ENCODE peak calls at places on chromosomes 11 and 22, in ten cellular contexts. One of them, this sample, is unnamed.

GRCh38 chr11:58195939-58196338 is 7.1 kb downstream of the OR9Q2 start:
- DNase-seq in choroid plexus epithelial cell: no peak
- DNase-seq in AG04450: no peak
- DNase-seq in heart left ventricle: no peak
- DNase-seq in bronchial epithelial cell: no peak
- DNase-seq in fibroblast of the aortic adventitia: no peak
- DNase-seq in A549: no peak
- DNase-seq in cardiac muscle cell: no peak
- DNase-seq in fibroblast of mammary gland: no peak
- DNase-seq in CD8-positive, alpha-beta T cell: no peak
- DNase-seq in this sample: no peak

GRCh38 chr11:911031-911889 is 650 bp upstream of the CHID1 start:
- DNase-seq in AG04450: no peak
- DNase-seq in cardiac muscle cell: peak; percentile 58
- DNase-seq in bronchial epithelial cell: peak; percentile 25
- DNase-seq in fibroblast of mammary gland: peak; percentile 77
- DNase-seq in fibroblast of the aortic adventitia: peak; percentile 49
- DNase-seq in heart left ventricle: peak; percentile 81
- DNase-seq in A549: no peak
- DNase-seq in choroid plexus epithelial cell: peak; percentile 88
- DNase-seq in CD8-positive, alpha-beta T cell: peak; percentile 41
- DNase-seq in this sample: peak; percentile 42

GRCh38 chr11:30455025-30455424 is 131.1 kb downstream of the MPPED2 start:
- DNase-seq in CD8-positive, alpha-beta T cell: no peak
- DNase-seq in fibroblast of the aortic adventitia: no peak
- DNase-seq in A549: no peak
- DNase-seq in choroid plexus epithelial cell: no peak
- DNase-seq in fibroblast of mammary gland: no peak
- DNase-seq in heart left ventricle: no peak
- DNase-seq in bronchial epithelial cell: no peak
- DNase-seq in AG04450: no peak
- DNase-seq in cardiac muscle cell: no peak
- DNase-seq in this sample: no peak

GRCh38 chr22:28931844-28932561 is 48.6 kb downstream of the ZNRF3 start:
- DNase-seq in heart left ventricle: no peak
- DNase-seq in fibroblast of the aortic adventitia: no peak
- DNase-seq in bronchial epithelial cell: no peak
- DNase-seq in A549: no peak
- DNase-seq in CD8-positive, alpha-beta T cell: no peak
- DNase-seq in AG04450: no peak
- DNase-seq in fibroblast of mammary gland: no peak
- DNase-seq in cardiac muscle cell: no peak
- DNase-seq in choroid plexus epithelial cell: no peak
- DNase-seq in this sample: no peak

GRCh38 chr11:100855466-100856067 is 168.5 kb downstream of the ARHGAP42 start:
- DNase-seq in fibroblast of mammary gland: peak; percentile 76
- DNase-seq in fibroblast of the aortic adventitia: peak; percentile 83
- DNase-seq in AG04450: no peak
- DNase-seq in CD8-positive, alpha-beta T cell: no peak
- DNase-seq in bronchial epithelial cell: peak; percentile 60
- DNase-seq in cardiac muscle cell: peak; percentile 65
- DNase-seq in A549: peak; percentile 7
- DNase-seq in choroid plexus epithelial cell: peak; percentile 84
- DNase-seq in heart left ventricle: no peak
- DNase-seq in this sample: peak; percentile 62

GRCh38 chr22:20304646-20305045 is 15.2 kb downstream of the DGCR6L start:
- DNase-seq in A549: no peak
- DNase-seq in AG04450: no peak
- DNase-seq in fibroblast of mammary gland: no peak
- DNase-seq in bronchial epithelial cell: no peak
- DNase-seq in choroid plexus epithelial cell: no peak
- DNase-seq in fibroblast of the aortic adventitia: no peak
- DNase-seq in heart left ventricle: no peak
- DNase-seq in CD8-positive, alpha-beta T cell: no peak
- DNase-seq in cardiac muscle cell: no peak
- DNase-seq in this sample: no peak

GRCh38 chr22:49010086-49010863 is 817.4 kb downstream of the BRD1 start:
- DNase-seq in fibroblast of mammary gland: no peak
- DNase-seq in choroid plexus epithelial cell: no peak
- DNase-seq in AG04450: no peak
- DNase-seq in bronchial epithelial cell: no peak
- DNase-seq in fibroblast of the aortic adventitia: no peak
- DNase-seq in cardiac muscle cell: no peak
- DNase-seq in heart left ventricle: no peak
- DNase-seq in A549: no peak
- DNase-seq in CD8-positive, alpha-beta T cell: no peak
- DNase-seq in this sample: no peak

GRCh38 chr11:112822478-112823274 is 138.5 kb upstream of the NCAM1 start:
- DNase-seq in A549: no peak
- DNase-seq in fibroblast of the aortic adventitia: peak; percentile 13
- DNase-seq in AG04450: no peak
- DNase-seq in heart left ventricle: no peak
- DNase-seq in choroid plexus epithelial cell: no peak
- DNase-seq in cardiac muscle cell: no peak
- DNase-seq in CD8-positive, alpha-beta T cell: no peak
- DNase-seq in bronchial epithelial cell: no peak
- DNase-seq in fibroblast of mammary gland: no peak
- DNase-seq in this sample: no peak

GRCh38 chr22:39184586-39185577 is 32.4 kb upstream of the CBX7 start:
- DNase-seq in A549: no peak
- DNase-seq in fibroblast of the aortic adventitia: no peak
- DNase-seq in cardiac muscle cell: no peak
- DNase-seq in bronchial epithelial cell: no peak
- DNase-seq in CD8-positive, alpha-beta T cell: no peak
- DNase-seq in AG04450: no peak
- DNase-seq in fibroblast of mammary gland: no peak
- DNase-seq in choroid plexus epithelial cell: peak; percentile 21
- DNase-seq in heart left ventricle: no peak
- DNase-seq in this sample: no peak

GRCh38 chr11:93073508-93074280 is 104.2 kb downstream of the MTNR1B start:
- DNase-seq in CD8-positive, alpha-beta T cell: no peak
- DNase-seq in heart left ventricle: no peak
- DNase-seq in cardiac muscle cell: peak; percentile 31
- DNase-seq in fibroblast of mammary gland: no peak
- DNase-seq in fibroblast of the aortic adventitia: no peak
- DNase-seq in choroid plexus epithelial cell: no peak
- DNase-seq in bronchial epithelial cell: no peak
- DNase-seq in AG04450: no peak
- DNase-seq in A549: no peak
- DNase-seq in this sample: no peak

GRCh38 chr11:45264839-45265515 is 21.2 kb downstream of the SYT13 start:
- DNase-seq in CD8-positive, alpha-beta T cell: no peak
- DNase-seq in bronchial epithelial cell: peak; percentile 95
- DNase-seq in cardiac muscle cell: no peak
- DNase-seq in fibroblast of the aortic adventitia: peak; percentile 85
- DNase-seq in AG04450: peak; percentile 39
- DNase-seq in choroid plexus epithelial cell: peak; percentile 67
- DNase-seq in fibroblast of mammary gland: peak; percentile 92
- DNase-seq in A549: peak; percentile 91
- DNase-seq in heart left ventricle: no peak
- DNase-seq in this sample: peak; percentile 81

GRCh38 chr11:62593434-62594044 is 2.2 kb upstream of the TUT1 start:
- DNase-seq in cardiac muscle cell: peak; percentile 81
- DNase-seq in fibroblast of mammary gland: peak; percentile 83
- DNase-seq in A549: peak; percentile 77
- DNase-seq in fibroblast of the aortic adventitia: peak; percentile 76
- DNase-seq in AG04450: peak; percentile 33
- DNase-seq in heart left ventricle: peak; percentile 87
- DNase-seq in bronchial epithelial cell: peak; percentile 70
- DNase-seq in choroid plexus epithelial cell: peak; percentile 83
- DNase-seq in CD8-positive, alpha-beta T cell: peak; percentile 82
- DNase-seq in this sample: peak; percentile 89

GRCh38 chr22:33811208-33811607 is 109.1 kb downstream of the LARGE1 start:
- DNase-seq in CD8-positive, alpha-beta T cell: no peak
- DNase-seq in A549: no peak
- DNase-seq in heart left ventricle: no peak
- DNase-seq in fibroblast of mammary gland: no peak
- DNase-seq in AG04450: no peak
- DNase-seq in cardiac muscle cell: peak; percentile 12
- DNase-seq in fibroblast of the aortic adventitia: no peak
- DNase-seq in choroid plexus epithelial cell: no peak
- DNase-seq in bronchial epithelial cell: no peak
- DNase-seq in this sample: no peak

GRCh38 chr11:14418801-14419417 is 59.9 kb upstream of the RRAS2 start:
- DNase-seq in bronchial epithelial cell: peak; percentile 61
- DNase-seq in A549: peak; percentile 67
- DNase-seq in fibroblast of the aortic adventitia: no peak
- DNase-seq in CD8-positive, alpha-beta T cell: no peak
- DNase-seq in AG04450: no peak
- DNase-seq in heart left ventricle: no peak
- DNase-seq in fibroblast of mammary gland: peak; percentile 45
- DNase-seq in cardiac muscle cell: no peak
- DNase-seq in choroid plexus epithelial cell: peak; percentile 75
- DNase-seq in this sample: peak; percentile 71

GRCh38 chr22:47739216-47739615 is 976.8 kb downstream of the TBC1D22A start:
- DNase-seq in bronchial epithelial cell: no peak
- DNase-seq in cardiac muscle cell: no peak
- DNase-seq in CD8-positive, alpha-beta T cell: no peak
- DNase-seq in choroid plexus epithelial cell: no peak
- DNase-seq in fibroblast of mammary gland: no peak
- DNase-seq in A549: no peak
- DNase-seq in fibroblast of the aortic adventitia: no peak
- DNase-seq in AG04450: no peak
- DNase-seq in heart left ventricle: no peak
- DNase-seq in this sample: no peak

GRCh38 chr22:36775589-36775965 is 342 bp downstream of the IFT27 start:
- DNase-seq in fibroblast of the aortic adventitia: peak; percentile 14
- DNase-seq in heart left ventricle: no peak
- DNase-seq in choroid plexus epithelial cell: peak; percentile 22
- DNase-seq in AG04450: no peak
- DNase-seq in cardiac muscle cell: peak; percentile 49
- DNase-seq in fibroblast of mammary gland: peak; percentile 3
- DNase-seq in A549: no peak
- DNase-seq in bronchial epithelial cell: no peak
- DNase-seq in CD8-positive, alpha-beta T cell: peak; percentile 58
- DNase-seq in this sample: no peak

GRCh38 chr22:36839356-36840073 is 21.3 kb upstream of the NCF4 start:
- DNase-seq in AG04450: no peak
- DNase-seq in fibroblast of the aortic adventitia: no peak
- DNase-seq in heart left ventricle: no peak
- DNase-seq in bronchial epithelial cell: peak; percentile 64
- DNase-seq in CD8-positive, alpha-beta T cell: no peak
- DNase-seq in choroid plexus epithelial cell: no peak
- DNase-seq in A549: no peak
- DNase-seq in fibroblast of mammary gland: peak; percentile 67
- DNase-seq in cardiac muscle cell: no peak
- DNase-seq in this sample: peak; percentile 61

GRCh38 chr11:70020336-70021214 is 57.5 kb upstream of the ANO1 start:
- DNase-seq in fibroblast of the aortic adventitia: peak; percentile 9
- DNase-seq in heart left ventricle: no peak
- DNase-seq in cardiac muscle cell: no peak
- DNase-seq in A549: no peak
- DNase-seq in bronchial epithelial cell: no peak
- DNase-seq in AG04450: no peak
- DNase-seq in choroid plexus epithelial cell: no peak
- DNase-seq in fibroblast of mammary gland: peak; percentile 36
- DNase-seq in CD8-positive, alpha-beta T cell: no peak
- DNase-seq in this sample: no peak

GRCh38 chr11:93020248-93021088 is 51.0 kb downstream of the MTNR1B start:
- DNase-seq in choroid plexus epithelial cell: peak; percentile 94
- DNase-seq in fibroblast of mammary gland: peak; percentile 93
- DNase-seq in cardiac muscle cell: no peak
- DNase-seq in AG04450: peak; percentile 79
- DNase-seq in CD8-positive, alpha-beta T cell: no peak
- DNase-seq in bronchial epithelial cell: peak; percentile 98
- DNase-seq in A549: peak; percentile 8
- DNase-seq in fibroblast of the aortic adventitia: peak; percentile 96
- DNase-seq in heart left ventricle: no peak
- DNase-seq in this sample: peak; percentile 97

GRCh38 chr11:64285885-64286800 is 495 bp downstream of the GPR137 start:
- DNase-seq in CD8-positive, alpha-beta T cell: no peak
- DNase-seq in choroid plexus epithelial cell: no peak
- DNase-seq in A549: peak; percentile 65
- DNase-seq in cardiac muscle cell: no peak
- DNase-seq in fibroblast of mammary gland: no peak
- DNase-seq in AG04450: no peak
- DNase-seq in bronchial epithelial cell: no peak
- DNase-seq in heart left ventricle: no peak
- DNase-seq in fibroblast of the aortic adventitia: no peak
- DNase-seq in this sample: no peak
- TF ChIP-seq CTCF in CD8-positive, alpha-beta T cell: no peak
- TF ChIP-seq CTCF in choroid plexus epithelial cell: no peak
- TF ChIP-seq CTCF in A549: peak; percentile 6
- TF ChIP-seq CTCF in cardiac muscle cell: no peak
- TF ChIP-seq CTCF in fibroblast of mammary gland: no peak
- TF ChIP-seq CTCF in AG04450: no peak
- TF ChIP-seq CTCF in bronchial epithelial cell: peak; percentile 54
- TF ChIP-seq CTCF in heart left ventricle: no peak
- TF ChIP-seq CTCF in fibroblast of the aortic adventitia: no peak
- TF ChIP-seq CTCF in this sample: no peak

GRCh38 chr11:8709777-8710176 is 27.2 kb downstream of the RPL27A start:
- DNase-seq in bronchial epithelial cell: no peak
- DNase-seq in choroid plexus epithelial cell: no peak
- DNase-seq in A549: no peak
- DNase-seq in AG04450: no peak
- DNase-seq in fibroblast of the aortic adventitia: no peak
- DNase-seq in cardiac muscle cell: no peak
- DNase-seq in CD8-positive, alpha-beta T cell: no peak
- DNase-seq in fibroblast of mammary gland: no peak
- DNase-seq in heart left ventricle: no peak
- DNase-seq in this sample: no peak
- H3K4me3 ChIP-seq in bronchial epithelial cell: no peak overlapping the region
- H3K4me3 ChIP-seq in choroid plexus epithelial cell: no peak overlapping the region
- H3K4me3 ChIP-seq in A549: no peak overlapping the region
- H3K4me3 ChIP-seq in AG04450: no peak overlapping the region
- H3K4me3 ChIP-seq in fibroblast of the aortic adventitia: no peak overlapping the region
- H3K4me3 ChIP-seq in cardiac muscle cell: no peak overlapping the region
- H3K4me3 ChIP-seq in CD8-positive, alpha-beta T cell: no peak overlapping the region
- H3K4me3 ChIP-seq in fibroblast of mammary gland: no peak overlapping the region
- H3K4me3 ChIP-seq in heart left ventricle: no peak overlapping the region
- H3K4me3 ChIP-seq in this sample: no peak overlapping the region

GRCh38 chr11:59678118-59678812 is 9.4 kb upstream of the PATL1 start:
- DNase-seq in A549: no peak
- DNase-seq in AG04450: no peak
- DNase-seq in bronchial epithelial cell: no peak
- DNase-seq in cardiac muscle cell: no peak
- DNase-seq in choroid plexus epithelial cell: peak; percentile 21
- DNase-seq in fibroblast of mammary gland: peak; percentile 20
- DNase-seq in heart left ventricle: no peak
- DNase-seq in fibroblast of the aortic adventitia: no peak
- DNase-seq in CD8-positive, alpha-beta T cell: no peak
- DNase-seq in this sample: no peak
- TF ChIP-seq CTCF in A549: no peak
- TF ChIP-seq CTCF in AG04450: no peak
- TF ChIP-seq CTCF in bronchial epithelial cell: no peak
- TF ChIP-seq CTCF in cardiac muscle cell: no peak
- TF ChIP-seq CTCF in choroid plexus epithelial cell: no peak
- TF ChIP-seq CTCF in fibroblast of mammary gland: peak; percentile 9
- TF ChIP-seq CTCF in heart left ventricle: no peak
- TF ChIP-seq CTCF in fibroblast of the aortic adventitia: peak; percentile 31
- TF ChIP-seq CTCF in CD8-positive, alpha-beta T cell: no peak
- TF ChIP-seq CTCF in this sample: no peak

DNA sequence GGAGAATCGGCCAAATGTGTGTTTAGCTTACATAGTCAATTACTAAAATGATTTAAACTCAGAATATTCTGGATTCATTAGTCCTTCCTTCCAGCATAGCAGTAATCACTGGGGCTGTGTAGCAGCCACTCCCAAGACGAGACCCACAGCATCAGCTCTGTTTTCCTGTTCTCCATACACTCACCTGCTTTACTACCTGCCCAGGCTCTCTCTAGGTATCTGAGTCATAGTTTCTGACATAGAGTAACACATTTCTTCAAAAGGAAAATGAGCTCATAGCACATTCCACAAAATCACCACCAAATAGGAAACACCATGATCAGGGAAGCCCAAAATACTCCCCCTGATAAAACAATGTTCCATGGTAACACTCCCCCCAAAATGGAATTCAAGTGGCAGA is 22.9 kb downstream of the MORC2 start:
- DNase-seq in bronchial epithelial cell: peak; percentile 92
- DNase-seq in CD8-positive, alpha-beta T cell: no peak
- DNase-seq in AG04450: no peak
- DNase-seq in heart left ventricle: no peak
- DNase-seq in choroid plexus epithelial cell: no peak
- DNase-seq in A549: no peak
- DNase-seq in fibroblast of mammary gland: no peak
- DNase-seq in fibroblast of the aortic adventitia: no peak
- DNase-seq in cardiac muscle cell: no peak
- DNase-seq in this sample: peak; percentile 92
- H3K4me3 ChIP-seq in bronchial epithelial cell: no peak overlapping the region
- H3K4me3 ChIP-seq in CD8-positive, alpha-beta T cell: no peak overlapping the region
- H3K4me3 ChIP-seq in AG04450: no peak overlapping the region
- H3K4me3 ChIP-seq in heart left ventricle: no peak overlapping the region
- H3K4me3 ChIP-seq in choroid plexus epithelial cell: no peak overlapping the region
- H3K4me3 ChIP-seq in A549: no peak overlapping the region
- H3K4me3 ChIP-seq in fibroblast of mammary gland: no peak overlapping the region
- H3K4me3 ChIP-seq in fibroblast of the aortic adventitia: no peak overlapping the region
- H3K4me3 ChIP-seq in cardiac muscle cell: no peak overlapping the region
- H3K4me3 ChIP-seq in this sample: no peak overlapping the region

This sample was measured in epithelial cell of esophagus.